ENCODE peak calls at places on chromosomes 11 and 22, in five cellular contexts. G, M, T, F and A are unnamed samples.

GRCh38 chr11:30153008-30153407 is 77.8 kb upstream of the FSHB start:
- DNase-seq in G (no peak), M (no peak), T (no peak), F (no peak), A (no peak)

GRCh38 chr11:133893381-133893780 is 48.1 kb upstream of the SPATA19 start:
- DNase-seq in G (no peak), M (no peak), T (no peak), F (no peak), A (no peak)

GRCh38 chr11:76048763-76049162 is 157.5 kb downstream of the WNT11 start:
- DNase-seq in G (no peak), M (no peak), T (no peak), F (peak), A (peak)

GRCh38 chr11:35041070-35041554 is 97.9 kb upstream of the CD44 start:
- DNase-seq in G (no peak), M (no peak), T (no peak), F (no peak), A (no peak)

GRCh38 chr22:39513791-39514190 is 6.6 kb upstream of the ATF4 start:
- DNase-seq in G (no peak), M (no peak), T (no peak), F (no peak), A (no peak)

GRCh38 chr22:45896961-45897538 is 79.9 kb downstream of the WNT7B start:
- DNase-seq in G (no peak), M (no peak), T (no peak), F (no peak), A (no peak)

GRCh38 chr11:118789501-118790356 is 1.2 kb downstream of the DDX6 start:
- DNase-seq in G (peak), M (no peak), T (peak), F (peak), A (peak)

GRCh38 chr11:68128682-68129327 is 7.6 kb upstream of the CHKA start:
- DNase-seq in G (no peak), M (peak), T (no peak), F (no peak), A (no peak)

GRCh38 chr11:109106201-109106906 is 315.6 kb upstream of the C11orf87 start:
- DNase-seq in G (no peak), M (no peak), T (no peak), F (no peak), A (no peak)

GRCh38 chr11:17473071-17473744 is 3.4 kb downstream of the ABCC8 start:
- DNase-seq in G (no peak), M (peak), T (no peak), F (no peak), A (peak)

GRCh38 chr11:2797741-2798361 is 87.7 kb downstream of the CDKN1C start:
- DNase-seq in G (peak), M (no peak), T (no peak), F (no peak), A (no peak)

GRCh38 chr11:102849319-102849718 is 5.9 kb upstream of the MMP3 start:
- DNase-seq in G (no peak), M (no peak), T (no peak), F (no peak), A (no peak)

GRCh38 chr22:34236527-34236926 is 316.3 kb upstream of the LARGE1 start:
- DNase-seq in G (no peak), M (no peak), T (no peak), F (no peak), A (no peak)

GRCh38 chr11:61266602-61267001 is 25.6 kb downstream of the PGA5 start:
- DNase-seq in G (no peak), M (no peak), T (no peak), F (no peak), A (no peak)

GRCh38 chr11:57248780-57249383 is 11.8 kb upstream of the APLNR start:
- DNase-seq in G (no peak), M (peak), T (no peak), F (peak), A (peak)

GRCh38 chr11:122197055-122197987 is 81.3 kb upstream of the BLID start:
- DNase-seq in G (no peak), M (no peak), T (no peak), F (no peak), A (peak)

GRCh38 chr22:40819741-40820140 is 595 bp upstream of the SLC25A17 start:
- DNase-seq in G (no peak), M (no peak), T (no peak), F (peak), A (peak)

GRCh38 chr22:31217890-31218287 is 5.8 kb downstream of the LIMK2 start:
- DNase-seq in G (no peak), M (no peak), T (no peak), F (no peak), A (no peak)